ENCODE peak calls at places on chromosome 3, in seven cellular contexts. A is iris pigment epithelial cell; I is sigmoid colon; V is KBM-7; O is activated CD4-positive, alpha-beta T cell treated with anti-CD3 and anti-CD28 coated beads, Interleukin-2, amount 10 ng/mL, durations not matched to agents 7 days and 5 days; Z is EH; X is astrocyte of the spinal cord. W is an unnamed sample.

GRCh38 chr3:41137686-41138111 is 61.6 kb upstream of the CTNNB1 start:
- DNase-seq in V (peak), O (no peak), A (no peak), Z (no peak), I (no peak), X (no peak), W (no peak)

GRCh38 chr3:54034971-54035370 is 87.4 kb upstream of the CACNA2D3 start:
- DNase-seq in I (no peak), X (no peak), V (no peak), O (no peak), A (no peak), Z (no peak), W (no peak)

GRCh38 chr3:42071720-42072582 is 19.2 kb upstream of the TRAK1 start:
- DNase-seq in A (peak), I (peak), V (peak), O (no peak), Z (peak), X (peak), W (peak)

GRCh38 chr3:48963591-48963990 is 26.4 kb upstream of the P4HTM start:
- DNase-seq in A (no peak), I (no peak), V (no peak), X (no peak), O (no peak), Z (no peak), W (no peak)

GRCh38 chr3:60294181-60294580 is 957.1 kb downstream of the FHIT start:
- DNase-seq in I (no peak), Z (no peak), O (no peak), V (no peak), X (peak), A (peak), W (no peak)

GRCh38 chr3:188554404-188554803 is 400.4 kb downstream of the LPP start:
- DNase-seq in V (no peak), Z (peak), A (peak), I (peak), X (peak), O (no peak), W (no peak)

GRCh38 chr3:182802413-182802812 is 9.1 kb downstream of the ATP11B start:
- DNase-seq in A (no peak), Z (no peak), O (no peak), X (no peak), I (no peak), V (no peak), W (no peak)

GRCh38 chr3:50008931-50009330 is 69.0 kb downstream of the RBM6 start:
- DNase-seq in A (peak), X (peak), V (no peak), Z (peak), I (no peak), O (no peak), W (no peak)

GRCh38 chr3:66991478-66991877 is 6.6 kb upstream of the KBTBD8 start:
- DNase-seq in Z (peak), V (peak), O (no peak), A (peak), X (peak), I (no peak), W (no peak)

GRCh38 chr3:107938128-107938527 is 152.7 kb downstream of the CD47 start:
- DNase-seq in Z (peak), I (no peak), X (peak), O (no peak), V (peak), A (peak), W (peak)

GRCh38 chr3:177231237-177231636 is 34.0 kb upstream of the TBL1XR1 start:
- DNase-seq in A (no peak), V (peak), Z (no peak), I (no peak), X (no peak), O (no peak), W (no peak)

GRCh38 chr3:72177075-72178050 is 392.4 kb upstream of the PROK2 start:
- DNase-seq in Z (peak), I (peak), A (peak), O (no peak), V (peak), X (peak), W (peak)

GRCh38 chr3:175433026-175433668 is 574.0 kb downstream of the NAALADL2 start:
- DNase-seq in V (no peak), I (no peak), A (peak), X (peak), Z (peak), O (no peak), W (no peak)

GRCh38 chr3:111848246-111848645 is 10.8 kb upstream of the PHLDB2 start:
- DNase-seq in I (no peak), O (no peak), A (no peak), Z (no peak), X (no peak), V (no peak), W (no peak)

GRCh38 chr3:84567796-84568195 is 391.0 kb upstream of the CADM2 start:
- DNase-seq in A (no peak), V (no peak), O (no peak), Z (no peak), X (no peak), I (no peak), W (no peak)

GRCh38 chr3:46924921-46925584 is 47.5 kb downstream of the PTH1R start:
- DNase-seq in X (no peak), O (no peak), A (no peak), Z (no peak), V (no peak), I (peak), W (peak)

GRCh38 chr3:99499235-99499798 is 139.1 kb upstream of the COL8A1 start:
- DNase-seq in Z (peak), O (peak), A (peak), V (peak), I (no peak), X (peak), W (peak)

GRCh38 chr3:149122716-149123578 is 6.5 kb upstream of the HPS3 start:
- DNase-seq in A (peak), V (no peak), Z (peak), I (no peak), O (no peak), X (peak), W (no peak)

GRCh38 chr3:25386686-25387271 is 41.3 kb upstream of the RARB start:
- DNase-seq in V (no peak), X (no peak), Z (peak), A (no peak), O (no peak), I (no peak), W (no peak)

GRCh38 chr3:180040966-180041365 is 4.2 kb upstream of the PEX5L start:
- DNase-seq in X (no peak), Z (no peak), O (no peak), A (no peak), V (no peak), I (no peak), W (no peak)

GRCh38 chr3:189902230-189903186 is 218.2 kb downstream of the P3H2 start:
- DNase-seq in O (no peak), X (no peak), V (no peak), A (no peak), Z (peak), I (no peak), W (no peak)

W was measured in sciatic nerve.